ENCODE peak calls at places on chromosome 1, in seven cellular contexts. E is GM12878, P is H1, S is HL-60, G is prostate gland, Z is GM23338, V is stomach. B is an unnamed sample.

GRCh38 chr1:185263292-185263691 is 53.8 kb downstream of the IVNS1ABP start:
- DNase-seq in E (no peak), P (no peak), S (no peak), G (no peak), Z (no peak), V (no peak), B (no peak)

GRCh38 chr1:60984066-60984799 is 98.1 kb upstream of the NFIA start:
- DNase-seq in E (no peak), P (no peak), S (no peak), G (no peak), Z (no peak), V (no peak), B (no peak)

GRCh38 chr1:71068325-71069240 is 12.3 kb downstream of the ZRANB2 start:
- DNase-seq in E (no peak), P (no peak), S (no peak), G (no peak), Z (no peak), V (no peak), B (no peak)

GRCh38 chr1:83822206-83822605 is 176.7 kb downstream of the TTLL7 start:
- DNase-seq in E (no peak), P (no peak), S (no peak), G (no peak), Z (no peak), V (no peak), B (no peak)

GRCh38 chr1:201145132-201145531 is 9.1 kb downstream of the TMEM9 start:
- DNase-seq in E (no peak), P (no peak), S (no peak), G (no peak), Z (no peak), V (no peak), B (no peak)

GRCh38 chr1:161196521-161197451 is 2.1 kb downstream of the ADAMTS4 start:
- DNase-seq in E (no peak), P (no peak), S (no peak), G (no peak), Z (peak), V (no peak), B (no peak)

GRCh38 chr1:206551985-206552325 is 44.6 kb downstream of the RASSF5 start:
- DNase-seq in E (no peak), P (no peak), S (no peak), G (no peak), Z (no peak), V (no peak), B (no peak)

GRCh38 chr1:54825696-54826095 is 24.6 kb upstream of the TTC22 start:
- DNase-seq in E (no peak), P (no peak), S (no peak), G (no peak), Z (no peak), V (peak), B (no peak)

GRCh38 chr1:10696977-10697376 is 99.5 kb downstream of the CASZ1 start:
- DNase-seq in E (no peak), P (no peak), S (no peak), G (no peak), Z (no peak), V (no peak), B (no peak)

GRCh38 chr1:66350001-66350547 is 183.9 kb upstream of the SGIP1 start:
- DNase-seq in E (no peak), P (no peak), S (peak), G (peak), Z (peak), V (peak), B (peak)

GRCh38 chr1:107877092-107877491 is 87.9 kb downstream of the VAV3 start:
- DNase-seq in E (no peak), P (no peak), S (peak), G (no peak), Z (no peak), V (no peak), B (peak)

GRCh38 chr1:88061106-88061829 is 622.8 kb upstream of the PKN2 start:
- DNase-seq in E (no peak), P (peak), S (peak), G (peak), Z (peak), V (peak), B (peak)

GRCh38 chr1:8018492-8019228 is 7.4 kb downstream of the ERRFI1 start:
- DNase-seq in E (no peak), P (no peak), S (no peak), G (no peak), Z (peak), V (no peak), B (no peak)

GRCh38 chr1:117656202-117656641 is 50.4 kb downstream of the TENT5C start:
- DNase-seq in E (peak), P (no peak), S (peak), G (no peak), Z (no peak), V (peak), B (no peak)

GRCh38 chr1:179883040-179883501 is 986 bp downstream of the TOR1AIP1 start:
- DNase-seq in E (no peak), P (no peak), S (peak), G (peak), Z (no peak), V (peak), B (no peak)

GRCh38 chr1:67983867-67984266 is 66.6 kb downstream of the DIRAS3 start:
- DNase-seq in E (no peak), P (no peak), S (no peak), G (no peak), Z (no peak), V (no peak), B (no peak)

GRCh38 chr1:192610114-192610958 is 25.6 kb upstream of the RGS13 start:
- DNase-seq in E (no peak), P (no peak), S (no peak), G (no peak), Z (peak), V (no peak), B (peak)

GRCh38 chr1:93702102-93702827 is 20.6 kb upstream of the BCAR3 start:
- DNase-seq in E (no peak), P (no peak), S (no peak), G (no peak), Z (no peak), V (no peak), B (no peak)

GRCh38 chr1:201602413-201603265 is 63.7 kb downstream of the NAV1 start:
- DNase-seq in E (no peak), P (no peak), S (no peak), G (no peak), Z (no peak), V (no peak), B (no peak)

GRCh38 chr1:108610073-108610472 is 50.2 kb downstream of the EEIG2 start:
- DNase-seq in E (no peak), P (no peak), S (no peak), G (no peak), Z (no peak), V (no peak), B (no peak)

GRCh38 chr1:43225168-43225567 is 44.6 kb upstream of the TMEM125 start:
- DNase-seq in E (no peak), P (no peak), S (no peak), G (no peak), Z (peak), V (no peak), B (no peak)

GRCh38 chr1:168603501-168604107 is 27.2 kb downstream of the XCL1 start:
- DNase-seq in E (peak), P (peak), S (peak), G (peak), Z (peak), V (peak), B (no peak)

GRCh38 chr1:171834831-171835230 is 6.5 kb upstream of the DNM3 start:
- DNase-seq in E (no peak), P (no peak), S (no peak), G (no peak), Z (no peak), V (no peak), B (no peak)

GRCh38 chr1:233679030-233679429 is 65.1 kb downstream of the KCNK1 start:
- DNase-seq in E (no peak), P (no peak), S (no peak), G (no peak), Z (no peak), V (no peak), B (no peak)

GRCh38 chr1:20836230-20836629 is 49.1 kb upstream of the HP1BP3 start:
- DNase-seq in E (no peak), P (no peak), S (no peak), G (no peak), Z (no peak), V (no peak), B (no peak)

GRCh38 chr1:61358770-61359455 is 276.6 kb downstream of the NFIA start:
- DNase-seq in E (no peak), P (no peak), S (no peak), G (no peak), Z (no peak), V (no peak), B (no peak)

GRCh38 chr1:6209661-6210605 is 4.0 kb downstream of the RNF207 start:
- DNase-seq in E (no peak), P (no peak), S (peak), G (no peak), Z (peak), V (no peak), B (no peak)

GRCh38 chr1:25197235-25197930 is 34.9 kb downstream of the SYF2 start:
- DNase-seq in E (no peak), P (no peak), S (no peak), G (no peak), Z (no peak), V (no peak), B (no peak)
- H3K27ac ChIP-seq in E (no peak), P (no peak), S (no peak), G (peak), Z (no peak), V (no peak), B (peak)

DNA sequence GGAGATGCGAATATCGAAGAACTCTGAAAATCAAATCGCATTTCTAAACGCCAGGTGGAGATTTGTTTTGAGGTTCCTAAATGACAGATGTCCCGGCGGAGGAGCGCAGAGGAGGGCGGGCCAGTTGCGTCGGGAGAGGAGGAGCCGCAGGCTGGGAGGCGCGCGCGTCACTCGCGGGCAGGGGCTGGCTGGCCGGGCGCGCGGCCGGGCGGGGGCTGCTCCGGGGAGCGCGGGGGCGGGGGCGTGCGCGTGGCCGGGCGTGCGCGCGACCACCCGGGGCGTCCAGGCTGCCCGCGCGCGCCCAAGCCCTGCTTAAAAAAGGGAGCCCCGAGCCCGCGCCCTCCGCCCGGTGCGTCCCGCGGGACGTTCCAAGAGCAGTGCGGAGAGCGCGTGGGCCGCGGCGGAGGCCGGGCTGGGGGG is 47.3 kb downstream of the H3-3A start:
- DNase-seq in E (no peak), P (no peak), S (peak), G (peak), Z (peak), V (peak), B (no peak)
- TF ChIP-seq POLR2AphosphoS5 in E (no peak), P (no peak), S (no peak), G (peak), Z (peak), V (peak), B (peak)

DNA sequence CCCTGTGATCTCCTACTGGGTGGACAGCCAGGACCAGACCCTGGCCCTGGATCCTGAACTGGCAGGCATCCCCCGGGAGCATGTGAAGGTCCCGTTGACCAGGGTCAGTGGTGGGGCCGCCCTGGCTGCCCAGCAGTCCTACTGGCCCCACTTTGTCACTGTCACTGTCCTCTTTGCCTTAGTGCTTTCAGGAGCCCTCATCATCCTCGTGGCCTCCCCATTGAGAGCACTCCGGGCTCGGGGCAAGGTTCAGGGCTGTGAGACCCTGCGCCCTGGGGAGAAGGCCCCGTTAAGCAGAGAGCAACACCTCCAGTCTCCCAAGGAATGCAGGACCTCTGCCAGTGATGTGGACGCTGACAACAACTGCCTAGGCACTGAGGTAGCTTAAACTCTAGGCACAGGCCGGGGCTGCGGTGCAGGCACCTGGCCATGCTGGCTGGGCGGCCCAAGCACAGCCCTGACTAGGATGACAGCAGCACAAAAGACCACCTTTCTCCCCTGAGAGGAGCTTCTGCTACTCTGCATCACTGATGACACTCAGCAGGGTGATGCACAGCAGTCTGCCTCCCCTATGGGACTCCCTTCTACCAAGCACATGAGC is 17.2 kb upstream of the SLC25A44 start:
- DNase-seq in E (no peak), P (no peak), S (no peak), G (no peak), Z (no peak), V (no peak), B (no peak)
- H3K27ac ChIP-seq in E (no peak), P (peak), S (no peak), G (no peak), Z (no peak), V (no peak), B (no peak)

DNA sequence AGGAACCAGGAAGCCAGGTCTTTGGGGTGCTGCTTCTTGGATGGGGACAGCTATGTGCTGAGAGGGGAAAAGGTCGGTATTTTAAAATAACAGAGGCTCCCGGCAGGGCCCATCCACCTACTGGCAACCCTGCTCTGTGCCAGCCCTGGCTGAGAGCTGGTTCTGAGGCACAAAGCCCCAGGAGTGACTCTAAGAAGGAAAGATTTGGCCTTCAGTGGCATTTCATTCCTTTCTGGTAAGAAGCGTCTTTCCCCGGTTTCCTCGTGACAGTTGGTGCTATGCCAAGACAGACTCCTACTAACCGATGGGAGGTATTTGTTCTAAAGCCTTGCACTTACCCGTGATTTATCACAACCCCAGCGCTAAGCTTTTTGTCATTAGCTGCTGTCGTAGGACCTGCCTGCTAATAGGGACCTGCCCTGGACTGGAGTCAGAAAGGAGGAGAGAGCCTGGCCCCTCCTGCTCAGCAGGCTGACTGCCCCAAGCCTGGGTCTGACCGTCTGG is 123.1 kb upstream of the ADAR start:
- DNase-seq in E (no peak), P (no peak), S (no peak), G (no peak), Z (peak), V (no peak), B (no peak)
- TF ChIP-seq POLR2AphosphoS5 in E (no peak), P (no peak), S (no peak), G (no peak), Z (no peak), V (no peak), B (no peak)

DNA sequence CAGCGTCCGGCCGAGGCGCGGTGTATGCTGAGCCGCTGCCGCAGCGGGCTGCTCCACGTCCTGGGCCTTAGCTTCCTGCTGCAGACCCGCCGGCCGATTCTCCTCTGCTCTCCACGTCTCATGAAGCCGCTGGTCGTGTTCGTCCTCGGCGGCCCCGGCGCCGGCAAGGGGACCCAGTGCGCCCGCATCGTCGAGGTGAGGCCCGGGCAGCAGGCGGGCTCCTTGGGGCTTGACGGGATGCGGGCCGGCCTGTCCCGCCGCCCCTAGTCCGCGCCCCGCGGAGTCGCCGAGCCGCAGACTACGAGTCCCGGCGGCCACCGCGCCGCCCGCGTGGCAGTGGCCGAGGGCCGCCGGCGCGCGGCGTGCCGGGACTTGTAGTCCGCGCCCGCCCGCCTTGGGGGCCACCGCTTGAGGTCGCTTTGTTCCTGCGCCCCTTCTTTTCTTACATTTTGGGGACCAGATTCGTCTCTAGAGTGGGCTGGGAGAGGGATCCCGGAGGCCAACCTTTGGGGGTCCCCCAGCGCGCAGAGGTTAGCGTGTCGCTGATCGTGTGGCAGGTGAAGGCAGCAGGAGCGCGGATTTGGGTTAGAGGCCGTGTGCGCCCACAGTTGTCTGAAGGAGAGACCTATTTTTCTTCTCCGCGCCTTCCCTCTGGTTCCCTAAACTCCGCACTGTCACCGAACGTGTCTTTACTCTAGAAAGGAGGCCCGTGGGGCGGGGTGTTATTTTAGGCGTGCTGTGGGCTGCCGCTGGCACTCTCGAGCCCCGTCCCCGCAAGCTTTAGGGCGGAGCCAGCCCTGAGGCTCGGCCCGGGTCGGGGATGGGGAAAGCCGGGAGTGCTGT is 553 bp downstream of the CMPK1 start:
- DNase-seq in E (no peak), P (no peak), S (peak), G (peak), Z (peak), V (peak), B (no peak)
- H3K27ac ChIP-seq in E (peak), P (peak), S (peak), G (peak), Z (peak), V (peak), B (peak)

DNA sequence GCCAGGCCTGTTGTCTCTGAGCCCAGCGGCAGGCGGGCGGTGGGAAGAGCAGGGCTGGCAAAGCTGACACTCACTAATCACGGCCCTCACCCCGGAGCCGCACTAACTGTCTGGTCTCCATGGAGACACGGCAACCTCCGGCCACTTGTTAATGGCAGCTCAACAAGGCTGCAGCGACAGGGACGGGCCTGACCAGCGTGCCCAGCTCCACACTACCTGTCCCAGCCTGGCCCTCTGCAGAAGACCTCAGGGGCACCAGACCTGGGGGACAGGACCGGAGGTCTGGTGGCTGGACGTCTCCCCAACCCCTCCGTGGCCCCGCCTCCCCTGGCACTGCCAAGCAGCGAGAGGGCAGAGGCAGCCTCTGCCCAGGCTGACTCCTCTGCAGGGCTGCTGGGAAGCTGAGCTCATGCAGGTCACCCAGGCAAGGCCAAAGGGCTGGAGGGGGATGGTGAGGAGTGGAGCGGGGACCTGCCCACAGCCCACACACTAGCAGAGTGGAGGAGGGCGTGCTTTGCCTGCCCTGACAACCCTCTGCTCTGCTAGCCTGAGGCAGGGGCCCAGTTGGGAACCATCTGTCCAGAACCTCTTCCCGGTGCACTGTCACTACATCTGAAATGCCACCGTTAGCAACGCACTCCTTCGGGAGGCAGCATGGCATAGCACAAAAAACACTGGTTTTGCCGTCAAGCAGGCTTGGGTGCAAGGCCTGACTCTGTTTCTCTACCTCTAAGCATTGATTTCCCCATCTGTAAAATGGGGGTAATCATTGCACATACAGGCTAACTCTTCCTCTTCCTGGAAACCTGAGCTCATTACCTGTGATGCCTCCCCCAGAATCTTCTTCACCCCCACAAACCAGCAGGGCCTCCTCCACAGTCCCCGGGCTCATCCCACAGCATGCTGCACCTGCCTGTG is 29.6 kb upstream of the WASF2 start:
- DNase-seq in E (no peak), P (no peak), S (no peak), G (no peak), Z (no peak), V (no peak), B (no peak)
- TF ChIP-seq POLR2AphosphoS5 in E (no peak), P (no peak), S (no peak), G (no peak), Z (no peak), V (no peak), B (no peak)

DNA sequence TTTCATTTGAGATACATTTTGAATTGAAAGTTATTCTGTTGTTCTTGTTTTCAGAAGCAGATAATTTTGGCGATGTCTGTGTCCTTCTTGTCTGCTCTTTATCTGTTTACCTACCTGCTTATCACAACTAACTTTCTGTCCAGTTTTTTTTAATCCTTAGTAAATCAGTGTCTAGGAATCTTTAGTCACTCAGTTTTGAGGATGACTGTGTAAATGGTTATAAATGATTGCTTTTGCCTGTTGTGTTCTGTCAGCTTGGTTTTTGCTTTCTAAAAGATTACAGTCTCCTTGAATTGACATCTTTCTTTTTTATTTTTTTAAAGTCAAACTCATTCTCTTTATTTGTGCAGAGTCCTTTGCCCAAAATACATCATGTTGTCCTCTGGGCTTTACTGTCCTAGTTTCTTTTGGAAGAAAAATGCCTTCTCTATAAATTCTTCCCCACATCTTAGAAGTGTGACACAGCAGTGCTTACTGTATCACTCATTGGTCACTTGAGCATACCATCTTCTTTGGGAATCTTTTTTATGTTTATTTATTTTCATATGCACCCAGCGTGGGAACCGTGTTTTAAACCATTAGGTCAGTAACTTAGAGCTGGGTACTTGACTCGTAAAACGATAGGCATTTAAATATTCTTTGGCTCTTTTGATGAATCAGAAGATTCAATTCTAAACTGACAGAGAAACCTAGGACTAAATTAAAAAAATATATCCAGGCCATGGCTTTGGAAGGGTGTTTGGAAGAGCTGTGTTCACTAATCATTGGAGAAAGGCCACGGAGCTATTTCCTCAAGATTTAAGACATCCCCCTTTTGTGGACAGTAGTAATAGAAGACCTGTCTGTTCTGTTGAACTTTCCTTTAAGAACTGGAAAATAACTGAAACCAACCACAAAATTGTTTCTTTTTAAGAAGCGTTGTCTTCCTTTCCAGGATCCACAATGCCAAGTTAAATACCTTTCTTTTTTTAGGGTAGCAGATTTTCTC is 20.9 kb downstream of the LAMC1 start:
- DNase-seq in E (no peak), P (no peak), S (no peak), G (no peak), Z (no peak), V (no peak), B (no peak)
- H3K27ac ChIP-seq in E (no peak), P (no peak), S (no peak), G (no peak), Z (no peak), V (peak), B (no peak)